ENCODE peak calls at places on chromosome 6, in ten cellular contexts. B, N, P, Z, L, A, Y, S, J and U are unnamed samples. For H3K36me3 and H3K4me1, the result is how much of the 10 kb centered on the place peaks cover.

GRCh38 chr6:3325210-3325609 is 66.5 kb downstream of the PSMG4 start:
- DNase-seq in Z (no peak), P (no peak), S (peak), Y (no peak), A (peak), B (no peak), J (no peak), N (no peak), L (peak), U (no peak)

GRCh38 chr6:170374571-170375444 is 68.2 kb downstream of the FAM120B start:
- DNase-seq in A (no peak), Y (no peak), P (no peak), B (no peak), L (no peak), N (no peak), S (peak), J (no peak), Z (no peak), U (no peak)

GRCh38 chr6:139146317-139146726 is 11.4 kb downstream of the HECA start:
- DNase-seq in S (no peak), P (no peak), N (no peak), B (peak), A (no peak), L (no peak), Z (no peak), J (no peak), Y (no peak), U (peak)

GRCh38 chr6:98579941-98580340 is 254.4 kb upstream of the POU3F2 start:
- DNase-seq in S (no peak), L (peak), Z (no peak), P (no peak), J (no peak), A (peak), B (no peak), N (no peak), Y (no peak), U (no peak)

GRCh38 chr6:26051683-26052310 is 35.4 kb upstream of the HFE start:
- DNase-seq in B (no peak), S (no peak), Y (no peak), N (no peak), A (no peak), L (no peak), Z (no peak), P (no peak), J (no peak), U (no peak)

GRCh38 chr6:139572001-139572400 is 197.6 kb upstream of the CITED2 start:
- DNase-seq in S (no peak), B (no peak), Y (no peak), N (no peak), L (no peak), Z (no peak), J (no peak), P (no peak), A (no peak), U (no peak)

GRCh38 chr6:1296542-1296941 is 15.4 kb upstream of the FOXQ1 start:
- DNase-seq in Y (no peak), A (peak), Z (no peak), J (no peak), N (no peak), S (peak), L (no peak), P (no peak), B (no peak), U (no peak)

GRCh38 chr6:81331526-81331925 is 421.0 kb downstream of the TENT5A start:
- DNase-seq in L (peak), N (no peak), Y (no peak), B (no peak), P (no peak), A (peak), J (no peak), S (peak), Z (no peak), U (no peak)

GRCh38 chr6:151763938-151764680 is 43.4 kb upstream of the ESR1 start:
- DNase-seq in N (peak), J (peak), Y (peak), P (peak), L (peak), S (peak), Z (peak), B (peak), A (peak), U (peak)

GRCh38 chr6:131960371-131961133 is 9.4 kb upstream of the CCN2 start:
- DNase-seq in B (no peak), P (no peak), Z (no peak), N (no peak), S (no peak), A (peak), J (no peak), Y (no peak), L (no peak), U (no peak)

GRCh38 chr6:12516070-12516469 is 200.5 kb upstream of the PHACTR1 start:
- DNase-seq in J (peak), N (no peak), B (no peak), S (no peak), P (no peak), Z (peak), Y (no peak), L (no peak), A (no peak), U (no peak)

GRCh38 chr6:96735332-96735731 is 101.9 kb downstream of the GPR63 start:
- DNase-seq in P (no peak), L (no peak), J (no peak), S (no peak), A (no peak), N (no peak), B (no peak), Z (no peak), Y (no peak), U (no peak)

GRCh38 chr6:27422651-27423332 is 34.2 kb downstream of the ZNF391 start:
- DNase-seq in L (no peak), N (no peak), Y (no peak), Z (no peak), B (no peak), P (no peak), J (no peak), S (no peak), A (no peak), U (no peak)

GRCh38 chr6:2966347-2966746 is 5.0 kb downstream of the SERPINB6 start:
- DNase-seq in A (no peak), L (no peak), S (no peak), Z (no peak), B (no peak), P (no peak), Y (no peak), J (no peak), N (no peak), U (no peak)

GRCh38 chr6:150667977-150668716 is 68.5 kb downstream of the PLEKHG1 start:
- DNase-seq in P (peak), B (peak), A (peak), L (peak), Y (peak), J (peak), N (peak), Z (peak), S (peak), U (peak)

GRCh38 chr6:10146723-10147451 is 268.0 kb downstream of the TFAP2A start:
- DNase-seq in B (no peak), Z (no peak), L (peak), P (peak), Y (no peak), N (peak), S (peak), A (peak), J (no peak), U (no peak)

GRCh38 chr6:109482913-109483743 is at the start of gene ZBTB24:
- DNase-seq in S (peak), L (peak), Z (peak), J (peak), A (peak), Y (peak), P (peak), N (peak), B (peak), U (peak)

GRCh38 chr6:41208439-41209106 is 7.6 kb upstream of the TREML2 start:
- DNase-seq in S (no peak), P (no peak), B (no peak), N (no peak), A (no peak), Y (no peak), L (no peak), J (no peak), Z (no peak), U (no peak)

GRCh38 chr6:100455230-100456124 is 9.2 kb downstream of the SIM1 start:
- DNase-seq in P (no peak), L (no peak), Z (no peak), A (no peak), B (no peak), N (no peak), S (no peak), Y (no peak), J (peak), U (no peak)
- H3K36me3 ChIP-seq in P (under half), L (under half), Z (under half), A (under half), B (under half), N (under half), S (under half), Y (under half), J (under half), U (under half)

GRCh38 chr6:44219053-44219814 is 2.5 kb downstream of the MYMX start:
- DNase-seq in J (peak), B (peak), N (peak), Z (peak), Y (no peak), L (peak), A (peak), S (peak), P (peak), U (peak)

GRCh38 chr6:44221291-44221960 is 2.0 kb upstream of the SLC29A1 start:
- DNase-seq in A (peak), Y (no peak), B (peak), S (peak), Z (peak), N (peak), L (peak), P (peak), J (peak), U (peak)

GRCh38 chr6:44220913-44221290 is 2.5 kb upstream of the SLC29A1 start:
- DNase-seq in A (no peak), L (no peak), J (no peak), Z (no peak), P (no peak), N (no peak), Y (no peak), B (no peak), S (no peak), U (no peak)

GRCh38 chr6:44221961-44222335 is 1.4 kb upstream of the SLC29A1 start:
- DNase-seq in Z (no peak), L (no peak), S (no peak), P (no peak), A (no peak), B (no peak), J (no peak), N (no peak), Y (no peak), U (no peak)

GRCh38 chr6:44219815-44220784 is 3.3 kb upstream of the SLC29A1 start:
- DNase-seq in N (no peak), P (no peak), L (no peak), B (no peak), Y (no peak), A (no peak), J (no peak), Z (no peak), S (no peak), U (no peak)
- H3K4me1 ChIP-seq in N (half or more), P (under half), L (under half), B (under half), Y (under half), A (under half), J (under half), Z (half or more), S (half or more), U (half or more)

DNA sequence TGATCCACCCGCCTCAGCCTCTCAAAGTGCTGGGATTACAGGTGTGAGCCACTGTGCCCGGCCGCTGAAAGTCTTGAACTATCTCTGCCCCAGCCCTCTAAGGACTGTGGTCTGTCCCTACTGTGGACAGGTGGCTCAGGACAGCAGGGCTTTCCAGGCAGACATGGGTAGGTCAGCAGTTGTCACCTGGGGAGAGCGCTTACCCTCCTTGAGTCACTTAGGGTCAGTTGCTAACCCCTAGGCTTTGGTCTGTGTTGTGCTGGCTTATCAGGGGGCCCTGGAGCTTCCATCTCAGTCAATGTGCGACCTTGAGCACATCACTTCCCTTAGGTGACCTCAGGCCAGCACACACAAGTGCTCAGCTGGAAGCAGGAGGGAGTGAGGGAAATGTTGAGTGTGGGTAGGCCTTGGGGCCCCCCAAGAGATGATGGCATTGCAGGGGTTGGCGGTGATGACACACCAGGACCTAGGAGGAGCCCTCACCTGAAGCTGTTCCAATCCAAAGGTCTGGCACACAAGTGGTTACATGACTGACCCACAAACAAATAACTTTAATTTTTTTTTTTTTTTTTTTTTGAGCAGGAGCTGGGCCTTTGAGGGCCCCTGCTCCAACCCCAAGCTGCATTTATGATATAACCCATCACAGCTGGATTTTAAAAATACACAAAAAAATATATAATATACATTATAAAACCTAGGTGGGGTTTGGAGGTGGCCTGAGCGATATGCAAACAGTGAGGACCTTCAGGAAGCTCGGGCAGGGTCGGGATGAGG is 5.1 kb downstream of the RPL10A start:
- DNase-seq in L (no peak), A (no peak), J (no peak), S (no peak), N (no peak), B (no peak), Y (no peak), Z (no peak), P (no peak), U (no peak)
- H3K36me3 ChIP-seq in L (under half), A (under half), J (under half), S (half or more), N (half or more), B (half or more), Y (half or more), Z (under half), P (under half), U (under half)

DNA sequence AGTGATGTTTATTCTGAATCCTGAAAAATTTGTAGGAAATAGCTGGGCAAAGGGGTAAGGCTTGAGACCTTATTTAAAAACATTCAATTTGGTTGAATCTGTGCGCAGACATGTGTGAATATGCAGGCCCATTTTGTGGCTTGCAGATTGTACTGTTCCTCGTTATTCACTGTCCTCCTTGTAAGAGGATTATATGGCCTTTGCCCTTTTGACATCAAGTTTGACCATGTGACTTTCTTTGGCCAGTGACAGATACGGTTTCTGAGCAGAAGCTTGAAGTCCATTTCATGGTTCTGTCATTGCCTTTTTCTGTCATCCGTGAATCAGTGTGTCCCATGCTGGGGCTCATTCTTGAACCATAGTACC is 13.4 kb downstream of the AFDN start:
- DNase-seq in N (no peak), P (no peak), Y (no peak), A (no peak), J (no peak), L (no peak), B (no peak), S (no peak), Z (no peak), U (no peak)
- H3K4me1 ChIP-seq in N (under half), P (under half), Y (under half), A (under half), J (under half), L (under half), B (under half), S (under half), Z (under half), U (under half)

GRCh38 chr6:15709665-15710269 is 46.9 kb upstream of the DTNBP1 start:
- DNase-seq in Y (no peak), L (no peak), P (no peak), S (no peak), Z (no peak), N (no peak), B (no peak), J (no peak), A (no peak), U (no peak)
- H3K36me3 ChIP-seq in Y (under half), L (under half), P (under half), S (under half), Z (under half), N (under half), B (under half), J (under half), A (under half), U (under half)

GRCh38 chr6:43736211-43736786 is 33.7 kb upstream of the VEGFA start:
- DNase-seq in S (no peak), P (no peak), L (no peak), Z (no peak), J (no peak), B (no peak), Y (no peak), A (no peak), N (no peak), U (no peak)
- H3K4me1 ChIP-seq in S (under half), P (under half), L (under half), Z (under half), J (under half), B (under half), Y (half or more), A (under half), N (under half), U (under half)

GRCh38 chr6:107196143-107196542 is 80.8 kb upstream of the BEND3 start:
- DNase-seq in Y (no peak), L (no peak), S (no peak), Z (no peak), B (no peak), J (no peak), N (no peak), A (no peak), P (no peak), U (no peak)

GRCh38 chr6:107187630-107188029 is 72.3 kb upstream of the BEND3 start:
- DNase-seq in L (no peak), Y (no peak), S (no peak), P (no peak), J (no peak), Z (no peak), B (no peak), A (no peak), N (no peak), U (no peak)

GRCh38 chr6:107192739-107193296 is 77.5 kb upstream of the BEND3 start:
- DNase-seq in L (no peak), Y (no peak), Z (no peak), B (no peak), S (no peak), A (no peak), N (no peak), P (no peak), J (no peak), U (peak)
- H3K36me3 ChIP-seq in L (under half), Y (under half), Z (under half), B (under half), S (under half), A (under half), N (under half), P (under half), J (under half), U (under half)

DNA sequence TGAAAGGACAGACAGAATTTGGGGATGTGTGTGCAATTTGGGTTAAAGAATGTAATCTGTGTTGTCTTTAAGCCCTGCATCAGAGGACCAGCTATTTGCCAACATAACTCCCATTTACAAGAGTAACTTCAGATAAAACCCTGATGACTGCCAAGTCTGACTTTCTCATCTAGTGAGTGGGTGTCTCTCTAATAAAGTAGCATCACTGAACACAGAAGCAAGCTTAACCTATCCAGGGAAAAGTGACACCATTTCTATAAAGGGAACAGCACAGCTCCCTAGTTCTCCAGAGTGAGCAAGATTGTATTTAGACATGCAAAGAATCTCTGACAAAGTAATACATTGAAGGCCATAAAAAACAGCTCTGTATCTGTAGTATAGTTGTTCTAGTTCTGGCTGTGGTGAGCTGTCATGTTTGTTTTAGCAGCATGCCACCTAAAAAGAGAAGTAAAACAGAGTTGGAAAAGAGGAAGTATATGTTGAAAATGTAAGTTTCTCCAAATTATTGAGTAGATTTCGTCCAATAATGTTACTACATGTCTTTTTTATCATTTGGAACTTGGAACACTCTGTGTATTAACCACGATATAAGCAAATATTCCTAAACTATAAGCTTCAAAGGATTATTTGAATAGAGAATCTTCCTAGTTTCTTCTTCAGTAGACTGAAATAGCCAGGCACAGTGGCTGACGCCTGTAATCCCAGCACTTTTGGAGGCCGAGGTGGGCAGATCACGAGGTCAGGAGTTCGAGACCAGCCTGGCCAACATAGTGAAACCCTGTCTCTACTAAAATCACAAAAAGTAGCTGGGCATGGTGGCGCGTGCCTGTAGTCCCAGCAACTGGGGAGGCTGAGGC is 8.8 kb upstream of the PIM1 start:
- DNase-seq in J (no peak), L (peak), B (no peak), S (peak), A (peak), Z (no peak), N (no peak), P (no peak), Y (no peak), U (no peak)
- H3K4me1 ChIP-seq in J (under half), L (under half), B (under half), S (under half), A (under half), Z (under half), N (under half), P (under half), Y (under half), U (under half)

GRCh38 chr6:31697555-31697954 is 5.6 kb downstream of the ABHD16A start:
- DNase-seq in Z (no peak), N (no peak), L (no peak), Y (no peak), S (no peak), B (no peak), A (no peak), P (no peak), J (no peak), U (no peak)
- H3K36me3 ChIP-seq in Z (under half), N (under half), L (under half), Y (under half), S (under half), B (half or more), A (under half), P (under half), J (under half), U (half or more)

GRCh38 chr6:143564484-143565017 is 53.0 kb upstream of the FUCA2 start:
- DNase-seq in S (no peak), J (no peak), Z (no peak), L (no peak), B (no peak), Y (no peak), N (no peak), A (no peak), P (no peak), U (no peak)
- H3K4me1 ChIP-seq in S (under half), J (under half), Z (under half), L (under half), B (under half), Y (under half), N (under half), A (under half), P (under half), U (under half)